ENCODE peak calls at places on chromosomes 7 and 10, in six cellular contexts. R is ovary, E is astrocyte, I is neural progenitor cell, J is endothelial cell of umbilical vein, A is fibroblast of lung. F is an unnamed sample.

GRCh38 chr7:105270117-105270516 is 118.6 kb downstream of the SRPK2 start:
- DNase-seq in A (no peak), J (no peak), I (no peak), R (no peak), E (no peak), F (no peak)

GRCh38 chr10:98361131-98361633 is 53.8 kb downstream of the PYROXD2 start:
- DNase-seq in A (peak), R (peak), E (peak), I (peak), J (peak), F (peak)

GRCh38 chr7:299169-299568 is 9.2 kb downstream of the FOXL3 start:
- DNase-seq in R (no peak), J (no peak), E (no peak), A (no peak), I (no peak), F (no peak)

GRCh38 chr7:63900394-63901203 is 98.0 kb upstream of the ZNF722 start:
- DNase-seq in R (peak), A (no peak), I (no peak), E (no peak), J (no peak), F (no peak)

GRCh38 chr10:130941886-130942285 is 369.6 kb downstream of the TCERG1L start:
- DNase-seq in I (no peak), R (no peak), A (no peak), J (no peak), E (no peak), F (no peak)

GRCh38 chr7:139635521-139636240 is 112.2 kb downstream of the CLEC2L start:
- DNase-seq in I (peak), J (no peak), E (no peak), R (no peak), A (no peak), F (no peak)

GRCh38 chr7:101911800-101912705 is 94.6 kb downstream of the CUX1 start:
- DNase-seq in E (no peak), R (peak), A (peak), J (no peak), I (no peak), F (no peak)

GRCh38 chr7:25454562-25455031 is 226.3 kb upstream of the NPVF start:
- DNase-seq in I (no peak), E (no peak), J (no peak), R (no peak), A (peak), F (no peak)

GRCh38 chr10:78952686-78953085 is 116.1 kb upstream of the ZMIZ1 start:
- DNase-seq in E (peak), J (no peak), I (no peak), R (peak), A (peak), F (no peak)

GRCh38 chr10:130023454-130024230 is 59.6 kb upstream of the EBF3 start:
- DNase-seq in J (no peak), R (no peak), I (no peak), A (no peak), E (no peak), F (no peak)

GRCh38 chr7:30303312-30304039 is 19.1 kb downstream of the ZNRF2 start:
- DNase-seq in E (no peak), A (no peak), J (no peak), I (no peak), R (no peak), F (no peak)

GRCh38 chr10:48659790-48660189 is 24.9 kb upstream of the WDFY4 start:
- DNase-seq in A (peak), I (peak), R (no peak), J (peak), E (no peak), F (no peak)

GRCh38 chr7:120774481-120774880 is 83.5 kb downstream of the TSPAN12 start:
- DNase-seq in J (no peak), E (no peak), I (peak), A (no peak), R (no peak), F (no peak)

GRCh38 chr7:30511494-30511893 is 6.9 kb upstream of the GGCT start:
- DNase-seq in J (no peak), I (no peak), E (no peak), A (no peak), R (no peak), F (no peak)

GRCh38 chr7:22140597-22140996 is 194.9 kb upstream of the CDCA7L start:
- DNase-seq in J (no peak), R (no peak), A (no peak), E (peak), I (peak), F (no peak)

GRCh38 chr10:119701861-119702260 is 24.0 kb upstream of the INPP5F start:
- DNase-seq in J (peak), R (no peak), A (peak), E (peak), I (no peak), F (no peak)

GRCh38 chr7:153193144-153193595 is 433.6 kb downstream of the ACTR3B start:
- DNase-seq in J (no peak), R (no peak), I (peak), E (no peak), A (no peak), F (peak)

GRCh38 chr10:122237326-122237725 is 33.8 kb upstream of the BTBD16 start:
- DNase-seq in E (no peak), R (no peak), A (no peak), I (no peak), J (no peak), F (no peak)

GRCh38 chr10:88848499-88848898 is 3.1 kb downstream of the ANKRD22 start:
- DNase-seq in A (peak), J (peak), R (no peak), I (no peak), E (peak), F (no peak)

GRCh38 chr7:100602889-100603696 is 930 bp downstream of the PCOLCE start:
- DNase-seq in E (peak), I (peak), A (peak), J (no peak), R (peak), F (no peak)

GRCh38 chr7:84455788-84456187 is 261.2 kb upstream of the SEMA3A start:
- DNase-seq in R (no peak), J (peak), I (no peak), A (peak), E (peak), F (no peak)

GRCh38 chr10:11654659-11655058 is 43.2 kb upstream of the USP6NL start:
- DNase-seq in J (no peak), E (no peak), R (no peak), A (no peak), I (no peak), F (no peak)

GRCh38 chr10:72449842-72450495 is 95.2 kb upstream of the DNAJB12 start:
- DNase-seq in I (no peak), A (no peak), R (no peak), E (no peak), J (no peak), F (no peak)

GRCh38 chr7:32905175-32905662 is 13.7 kb upstream of the KBTBD2 start:
- DNase-seq in A (peak), E (peak), R (no peak), J (peak), I (peak), F (no peak)

GRCh38 chr10:74000892-74001669 is 3.2 kb downstream of the VCL start:
- DNase-seq in J (no peak), R (no peak), I (no peak), E (no peak), A (no peak), F (peak)

GRCh38 chr10:96218826-96219225 is 52.5 kb downstream of the BLNK start:
- DNase-seq in I (no peak), R (no peak), A (no peak), J (no peak), E (no peak), F (no peak)

GRCh38 chr10:22620140-22620857 is 94.1 kb downstream of the PIP4K2A start:
- DNase-seq in J (peak), A (peak), E (peak), R (peak), I (no peak), F (no peak)

GRCh38 chr10:30432631-30433285 is 1.2 kb upstream of the MAP3K8 start:
- DNase-seq in R (peak), I (no peak), E (no peak), A (peak), J (no peak), F (no peak)

GRCh38 chr10:84548869-84549268 is 220.5 kb downstream of the CCSER2 start:
- DNase-seq in A (no peak), E (no peak), I (peak), J (no peak), R (no peak), F (no peak)

GRCh38 chr10:44395902-44396670 is 11.2 kb upstream of the CXCL12 start:
- DNase-seq in R (no peak), I (no peak), E (no peak), A (no peak), J (no peak), F (no peak)

DNA sequence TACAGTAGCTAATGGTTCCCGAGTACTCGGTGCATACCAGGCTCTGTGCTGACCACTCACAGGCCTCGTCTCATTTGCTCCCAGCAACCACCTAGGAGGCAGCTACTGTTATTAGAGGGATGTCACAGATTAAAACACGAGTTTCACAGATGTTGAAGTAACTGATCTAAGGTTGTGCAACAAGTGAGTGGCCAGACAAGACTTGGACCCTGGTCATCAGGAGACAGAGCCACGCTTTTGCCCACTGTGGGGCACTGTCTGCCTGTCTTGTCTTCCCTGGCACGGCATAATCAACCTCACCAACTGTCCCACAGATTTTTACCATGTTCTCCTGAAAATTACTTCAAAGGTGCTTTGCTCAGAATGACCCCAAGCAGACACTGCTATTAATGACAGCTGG is 111.6 kb upstream of the HABP2 start:
- DNase-seq in J (no peak), R (peak), I (peak), A (no peak), E (no peak), F (peak)
- TF ChIP-seq CTCF in J (peak), R (no peak), I (peak), A (no peak), E (no peak), F (peak)

GRCh38 chr10:70093335-70093944 is 39.2 kb downstream of the AIFM2 start:
- DNase-seq in A (no peak), R (no peak), I (no peak), J (no peak), E (no peak), F (no peak)
- H3K27ac ChIP-seq in A (no peak), R (no peak), I (no peak), J (no peak), E (no peak), F (no peak)

DNA sequence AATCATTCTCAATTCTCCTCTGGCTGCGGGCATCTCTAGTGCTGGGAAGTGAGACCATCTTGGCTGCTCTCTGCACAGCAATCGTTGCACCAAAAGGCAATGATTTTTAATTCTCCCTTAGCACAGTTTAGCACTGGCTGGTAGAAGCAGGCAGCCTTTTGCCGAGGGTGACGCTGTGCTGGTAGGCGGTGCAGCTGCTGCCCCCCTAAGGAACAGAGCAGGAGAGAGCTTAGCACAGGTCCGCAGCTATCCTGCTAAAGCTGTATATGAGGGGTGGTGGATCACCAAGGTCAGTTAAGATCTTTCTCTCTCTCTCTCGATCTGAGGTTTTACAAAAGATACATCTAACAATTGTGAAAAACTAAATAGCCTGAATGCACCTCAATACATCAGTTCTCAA is 390.1 kb downstream of the GATA3 start:
- DNase-seq in E (peak), A (no peak), R (no peak), J (no peak), I (peak), F (no peak)
- TF ChIP-seq CTCF in E (no peak), A (no peak), R (no peak), J (no peak), I (peak), F (no peak)

DNA sequence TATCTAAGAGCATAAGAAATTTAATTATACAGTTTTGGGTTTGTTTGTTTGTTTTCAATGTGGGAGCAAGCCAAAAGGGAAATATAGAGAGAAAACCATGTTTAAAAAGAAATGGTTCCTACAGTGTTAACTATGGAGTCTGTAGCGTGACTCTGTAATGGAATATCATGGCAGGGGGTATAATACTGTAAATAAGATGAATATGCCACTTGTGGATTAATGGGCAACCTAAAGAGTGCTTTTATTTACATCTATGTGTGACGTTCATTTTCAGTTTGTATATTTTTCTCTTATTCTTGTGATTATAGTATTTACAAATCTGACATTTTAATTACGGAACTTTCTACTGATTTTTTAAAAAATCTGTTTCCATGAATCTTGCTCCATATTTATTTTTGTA is 95.9 kb downstream of the POLL start:
- DNase-seq in A (no peak), J (no peak), E (no peak), I (no peak), R (no peak), F (no peak)
- H3K27ac ChIP-seq in A (no peak), J (no peak), E (no peak), I (no peak), R (no peak), F (no peak)

GRCh38 chr10:70139997-70140250 is 6.6 kb downstream of the TYSND1 start:
- DNase-seq in A (no peak), J (no peak), R (no peak), I (no peak), E (no peak), F (no peak)
- TF ChIP-seq CTCF in A (no peak), J (no peak), R (no peak), I (no peak), E (no peak), F (no peak)

GRCh38 chr10:6928531-6929080 is 348.5 kb upstream of the PRKCQ start:
- DNase-seq in A (no peak), E (no peak), R (no peak), J (no peak), I (peak), F (no peak)
- H3K27ac ChIP-seq in A (no peak), E (peak), R (no peak), J (no peak), I (no peak), F (no peak)